ENCODE peak calls at places on chromosomes 6 and 20, in five cellular contexts. E, H, R, O and D are unnamed samples.

GRCh38 chr6:129111853-129112252 is 228.9 kb downstream of the LAMA2 start:
- DNase-seq in O (no peak), R (no peak), E (no peak), H (no peak), D (no peak)

GRCh38 chr6:68967549-68968300 is 332.6 kb downstream of the ADGRB3 start:
- DNase-seq in O (peak; percentile 33), E (peak; percentile 52), R (peak; percentile 36), H (peak; percentile 68), D (peak; percentile 66)

GRCh38 chr6:158686791-158687381 is 37.0 kb downstream of the SYTL3 start:
- DNase-seq in R (no peak), H (no peak), O (no peak), E (no peak), D (no peak)

GRCh38 chr20:47543006-47543431 is 41.3 kb downstream of the NCOA3 start:
- DNase-seq in O (no peak), H (no peak), R (no peak), E (no peak), D (no peak)

GRCh38 chr20:62524486-62524885 is 48.7 kb upstream of the GATA5 start:
- DNase-seq in H (no peak), O (no peak), E (no peak), R (no peak), D (peak; percentile 67)

GRCh38 chr20:24461848-24462247 is 7.6 kb upstream of the SYNDIG1 start:
- DNase-seq in O (no peak), E (no peak), H (no peak), R (no peak), D (no peak)

GRCh38 chr20:1472556-1473243 is 6.1 kb upstream of the NSFL1C start:
- DNase-seq in O (no peak), R (no peak), H (no peak), E (no peak), D (no peak)

GRCh38 chr20:41748051-41748450 is 129.9 kb upstream of the CHD6 start:
- DNase-seq in H (no peak), E (no peak), O (no peak), R (no peak), D (no peak)

GRCh38 chr6:46921731-46922130 is at the start of gene ADGRF5:
- DNase-seq in H (no peak), O (no peak), E (no peak), R (no peak), D (no peak)

GRCh38 chr20:53626584-53626983 is 32.9 kb upstream of the ZNF217 start:
- DNase-seq in O (no peak), E (no peak), H (no peak), R (no peak), D (no peak)

GRCh38 chr20:327041-327945 is 1.9 kb downstream of the SOX12 start:
- DNase-seq in O (peak; percentile 91), H (peak; percentile 96), E (peak; percentile 82), R (peak; percentile 97), D (peak; percentile 96)

GRCh38 chr6:42045538-42046460 is 4.5 kb upstream of the TAF8 start:
- DNase-seq in H (peak; percentile 98), R (no peak), O (peak; percentile 43), E (no peak), D (no peak)

GRCh38 chr20:19809487-19809886 is 51.4 kb downstream of the RIN2 start:
- DNase-seq in E (no peak), R (no peak), O (no peak), H (peak; percentile 43), D (no peak)

GRCh38 chr6:41462980-41463930 is 82.9 kb upstream of the FOXP4 start:
- DNase-seq in O (peak; percentile 17), H (peak; percentile 83), R (peak; percentile 72), E (peak; percentile 54), D (peak; percentile 93)

GRCh38 chr20:57596998-57597939 is 23.0 kb downstream of the ZBP1 start:
- DNase-seq in R (no peak), O (peak; percentile 51), H (peak; percentile 79), E (peak; percentile 76), D (peak; percentile 58)

GRCh38 chr6:105884426-105884825 is 201.7 kb upstream of the PRDM1 start:
- DNase-seq in E (no peak), O (no peak), R (no peak), H (no peak), D (no peak)

GRCh38 chr20:24657211-24657610 is 187.8 kb downstream of the SYNDIG1 start:
- DNase-seq in E (no peak), H (no peak), R (no peak), O (no peak), D (no peak)

GRCh38 chr20:53255102-53255710 is 283.0 kb downstream of the TSHZ2 start:
- DNase-seq in E (no peak), H (no peak), R (no peak), O (no peak), D (no peak)

GRCh38 chr6:129671442-129672344 is 38.3 kb downstream of the ARHGAP18 start:
- DNase-seq in O (peak; percentile 31), H (no peak), R (no peak), E (no peak), D (no peak)

GRCh38 chr20:19995220-19995863 is 21.8 kb upstream of the NAA20 start:
- DNase-seq in H (no peak), E (no peak), O (peak; percentile 80), R (no peak), D (no peak)

GRCh38 chr20:6562111-6562510 is 205.4 kb upstream of the BMP2 start:
- DNase-seq in E (no peak), H (no peak), O (no peak), R (no peak), D (no peak)

GRCh38 chr6:2852514-2852855 is 10.8 kb upstream of the SERPINB1 start:
- DNase-seq in H (no peak), O (no peak), E (no peak), R (no peak), D (no peak)

GRCh38 chr20:63097336-63097831 is 90.6 kb upstream of the BHLHE23 start:
- DNase-seq in E (no peak), H (peak; percentile 42), R (no peak), O (no peak), D (peak; percentile 5)

GRCh38 chr6:170459451-170459850 is 93.7 kb downstream of the PSMB1 start:
- DNase-seq in R (no peak), H (no peak), O (no peak), E (no peak), D (no peak)

GRCh38 chr6:11632231-11632630 is 94.7 kb downstream of the TMEM170B start:
- DNase-seq in E (no peak), H (no peak), O (peak; percentile 32), R (no peak), D (no peak)

GRCh38 chr20:33443006-33443511 is 504 bp downstream of the SNTA1 start:
- DNase-seq in R (no peak), H (peak; percentile 73), E (no peak), O (no peak), D (no peak)

GRCh38 chr20:52524865-52525264 is 333.3 kb upstream of the ZFP64 start:
- DNase-seq in R (no peak), O (no peak), E (no peak), H (no peak), D (no peak)

GRCh38 chr20:4973330-4974097 is 27.8 kb downstream of the SLC23A2 start:
- DNase-seq in R (no peak), O (no peak), H (peak; percentile 66), E (no peak), D (no peak)

GRCh38 chr6:145076110-145076841 is 659.0 kb downstream of the EPM2A start:
- DNase-seq in H (no peak), R (no peak), E (no peak), O (no peak), D (no peak)

GRCh38 chr6:138948780-138949179 is 39.3 kb downstream of the REPS1 start:
- DNase-seq in O (no peak), H (no peak), R (peak; percentile 15), E (no peak), D (no peak)

GRCh38 chr20:24934716-24935115 is 14.4 kb upstream of the CST7 start:
- DNase-seq in E (no peak), O (no peak), R (no peak), H (no peak), D (no peak)

GRCh38 chr6:91149914-91150674 is 563.2 kb upstream of the MAP3K7 start:
- DNase-seq in R (no peak), O (no peak), H (no peak), E (no peak), D (no peak)

GRCh38 chr6:53159558-53159957 is 10.9 kb upstream of the GCM1 start:
- DNase-seq in R (no peak), E (no peak), O (no peak), H (no peak), D (no peak)

GRCh38 chr6:35694462-35694861 is 5.7 kb upstream of the FKBP5 start:
- DNase-seq in R (no peak), E (no peak), O (peak; percentile 23), H (no peak), D (no peak)